ENCODE peak calls at places on chromosomes 1 and 21, in eight cellular contexts. One of them, this sample, is unnamed.

GRCh38 chr21:16842716-16843115 is 670.1 kb upstream of the CXADR start:
- DNase-seq in left ventricle myocardium inferior: no peak
- DNase-seq in cardiac fibroblast: peak; percentile 11
- DNase-seq in AG04450: no peak
- DNase-seq in choroid plexus epithelial cell: no peak
- DNase-seq in effector memory CD4-positive, alpha-beta T cell: no peak
- DNase-seq in uterus: no peak
- DNase-seq in K562: no peak
- DNase-seq in this sample: no peak

GRCh38 chr1:206035027-206035426 is 11.3 kb upstream of the CTSE start:
- DNase-seq in cardiac fibroblast: no peak
- DNase-seq in AG04450: no peak
- DNase-seq in choroid plexus epithelial cell: no peak
- DNase-seq in left ventricle myocardium inferior: no peak
- DNase-seq in K562: no peak
- DNase-seq in effector memory CD4-positive, alpha-beta T cell: no peak
- DNase-seq in uterus: no peak
- DNase-seq in this sample: no peak

GRCh38 chr1:179121159-179121938 is 39.5 kb downstream of the TOR3A start:
- DNase-seq in AG04450: no peak
- DNase-seq in cardiac fibroblast: peak; percentile 68
- DNase-seq in choroid plexus epithelial cell: peak; percentile 82
- DNase-seq in effector memory CD4-positive, alpha-beta T cell: peak; percentile 29
- DNase-seq in K562: no peak
- DNase-seq in uterus: no peak
- DNase-seq in left ventricle myocardium inferior: no peak
- DNase-seq in this sample: no peak

GRCh38 chr21:41170442-41170841 is 2.5 kb downstream of the BACE2 start:
- DNase-seq in AG04450: no peak
- DNase-seq in K562: peak; percentile 63
- DNase-seq in choroid plexus epithelial cell: peak; percentile 35
- DNase-seq in uterus: peak; percentile 24
- DNase-seq in effector memory CD4-positive, alpha-beta T cell: no peak
- DNase-seq in left ventricle myocardium inferior: peak; percentile 29
- DNase-seq in cardiac fibroblast: peak; percentile 54
- DNase-seq in this sample: peak; percentile 62

GRCh38 chr1:173190101-173190895 is 16.8 kb downstream of the TNFSF4 start:
- DNase-seq in effector memory CD4-positive, alpha-beta T cell: no peak
- DNase-seq in uterus: peak; percentile 45
- DNase-seq in AG04450: no peak
- DNase-seq in choroid plexus epithelial cell: peak; percentile 80
- DNase-seq in left ventricle myocardium inferior: peak; percentile 78
- DNase-seq in cardiac fibroblast: peak; percentile 88
- DNase-seq in K562: no peak
- DNase-seq in this sample: peak; percentile 91

GRCh38 chr1:200903793-200904192 is 9.1 kb downstream of the INAVA start:
- DNase-seq in left ventricle myocardium inferior: no peak
- DNase-seq in choroid plexus epithelial cell: no peak
- DNase-seq in cardiac fibroblast: no peak
- DNase-seq in uterus: no peak
- DNase-seq in K562: no peak
- DNase-seq in effector memory CD4-positive, alpha-beta T cell: no peak
- DNase-seq in AG04450: no peak
- DNase-seq in this sample: no peak

GRCh38 chr1:43729816-43730463 is 22.6 kb downstream of the ST3GAL3 start:
- DNase-seq in K562: no peak
- DNase-seq in cardiac fibroblast: peak; percentile 11
- DNase-seq in choroid plexus epithelial cell: no peak
- DNase-seq in effector memory CD4-positive, alpha-beta T cell: no peak
- DNase-seq in uterus: no peak
- DNase-seq in AG04450: no peak
- DNase-seq in left ventricle myocardium inferior: no peak
- DNase-seq in this sample: no peak

GRCh38 chr1:192803501-192803900 is 5.3 kb upstream of the RGS2 start:
- DNase-seq in AG04450: no peak
- DNase-seq in choroid plexus epithelial cell: peak; percentile 34
- DNase-seq in cardiac fibroblast: no peak
- DNase-seq in effector memory CD4-positive, alpha-beta T cell: no peak
- DNase-seq in left ventricle myocardium inferior: no peak
- DNase-seq in uterus: no peak
- DNase-seq in K562: no peak
- DNase-seq in this sample: no peak

GRCh38 chr1:8259498-8260290 is 58.2 kb upstream of the SLC45A1 start:
- DNase-seq in K562: no peak
- DNase-seq in cardiac fibroblast: peak; percentile 90
- DNase-seq in effector memory CD4-positive, alpha-beta T cell: no peak
- DNase-seq in AG04450: peak; percentile 49
- DNase-seq in choroid plexus epithelial cell: peak; percentile 91
- DNase-seq in uterus: peak; percentile 34
- DNase-seq in left ventricle myocardium inferior: no peak
- DNase-seq in this sample: no peak
- H3K4me3 ChIP-seq in K562: no peak overlapping the region
- H3K4me3 ChIP-seq in cardiac fibroblast: no peak overlapping the region
- H3K4me3 ChIP-seq in effector memory CD4-positive, alpha-beta T cell: no peak overlapping the region
- H3K4me3 ChIP-seq in AG04450: peak overlapping the region; percentile 23
- H3K4me3 ChIP-seq in choroid plexus epithelial cell: no peak overlapping the region
- H3K4me3 ChIP-seq in uterus: no peak overlapping the region
- H3K4me3 ChIP-seq in left ventricle myocardium inferior: no peak overlapping the region
- H3K4me3 ChIP-seq in this sample: no peak overlapping the region

DNA sequence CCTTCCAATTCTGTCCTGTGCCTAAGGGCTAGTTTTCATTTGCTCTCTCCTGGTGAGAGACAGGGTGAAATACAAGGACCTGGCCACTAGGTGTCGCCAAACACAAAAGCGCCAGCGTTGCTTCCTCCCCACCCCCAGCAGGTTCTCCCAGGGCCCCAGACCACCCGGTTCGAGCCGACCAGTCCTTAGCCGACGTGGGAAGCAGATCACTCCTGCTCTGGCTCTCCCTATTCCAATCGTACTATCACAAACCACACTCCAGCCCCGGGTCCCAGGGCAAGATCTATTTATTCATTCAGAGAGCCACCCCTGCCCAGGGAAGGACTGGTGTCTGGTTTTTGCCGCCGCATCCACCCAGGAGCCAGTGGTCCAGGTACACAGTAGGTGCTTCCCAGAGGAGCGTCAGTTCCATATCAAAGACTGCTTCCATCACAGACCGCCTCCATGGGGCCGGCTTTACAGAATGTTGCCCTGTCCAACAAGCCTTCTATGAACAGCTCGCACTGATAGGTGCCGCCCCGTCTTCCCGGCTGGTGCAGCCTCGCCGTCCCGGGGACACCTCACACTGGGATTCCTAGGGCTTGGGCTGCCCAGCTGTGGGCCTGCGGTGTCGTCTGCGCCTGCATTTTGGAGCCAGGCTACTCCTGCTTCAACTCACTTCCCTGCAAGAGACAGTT is 35.0 kb downstream of the CTNNBIP1 start:
- DNase-seq in AG04450: peak; percentile 44
- DNase-seq in effector memory CD4-positive, alpha-beta T cell: peak; percentile 64
- DNase-seq in cardiac fibroblast: peak; percentile 77
- DNase-seq in uterus: peak; percentile 72
- DNase-seq in K562: peak; percentile 98
- DNase-seq in choroid plexus epithelial cell: peak; percentile 78
- DNase-seq in left ventricle myocardium inferior: peak; percentile 67
- DNase-seq in this sample: peak; percentile 86
- H3K4me3 ChIP-seq in AG04450: peak overlapping the region; percentile 7
- H3K4me3 ChIP-seq in effector memory CD4-positive, alpha-beta T cell: no peak overlapping the region
- H3K4me3 ChIP-seq in cardiac fibroblast: no peak overlapping the region
- H3K4me3 ChIP-seq in uterus: no peak overlapping the region
- H3K4me3 ChIP-seq in K562: no peak overlapping the region
- H3K4me3 ChIP-seq in choroid plexus epithelial cell: peak overlapping the region; percentile 40
- H3K4me3 ChIP-seq in left ventricle myocardium inferior: peak overlapping the region; percentile 39
- H3K4me3 ChIP-seq in this sample: no peak overlapping the region

DNA sequence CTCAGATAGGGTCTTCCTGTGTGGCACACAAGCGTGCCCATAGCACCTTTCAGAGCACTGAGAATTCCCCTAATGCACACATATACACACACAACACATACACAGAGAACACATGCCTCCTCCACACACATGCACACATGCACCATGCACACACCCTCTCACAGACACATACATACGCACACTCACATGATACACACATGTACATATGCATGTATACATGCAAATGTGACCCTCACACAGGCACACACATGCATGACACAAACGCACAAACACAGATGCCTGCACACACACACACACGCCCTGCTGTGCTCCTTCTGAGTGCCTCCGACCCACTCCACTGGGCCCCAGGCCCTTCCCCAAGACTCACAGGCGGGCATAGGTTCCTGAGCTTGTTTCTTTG is 251.0 kb downstream of the PTPRU start:
- DNase-seq in left ventricle myocardium inferior: no peak
- DNase-seq in cardiac fibroblast: no peak
- DNase-seq in AG04450: no peak
- DNase-seq in effector memory CD4-positive, alpha-beta T cell: no peak
- DNase-seq in K562: no peak
- DNase-seq in uterus: no peak
- DNase-seq in choroid plexus epithelial cell: no peak
- DNase-seq in this sample: no peak
- H3K4me3 ChIP-seq in left ventricle myocardium inferior: no peak overlapping the region
- H3K4me3 ChIP-seq in cardiac fibroblast: no peak overlapping the region
- H3K4me3 ChIP-seq in AG04450: no peak overlapping the region
- H3K4me3 ChIP-seq in effector memory CD4-positive, alpha-beta T cell: no peak overlapping the region
- H3K4me3 ChIP-seq in K562: no peak overlapping the region
- H3K4me3 ChIP-seq in uterus: no peak overlapping the region
- H3K4me3 ChIP-seq in choroid plexus epithelial cell: no peak overlapping the region
- H3K4me3 ChIP-seq in this sample: no peak overlapping the region

DNA sequence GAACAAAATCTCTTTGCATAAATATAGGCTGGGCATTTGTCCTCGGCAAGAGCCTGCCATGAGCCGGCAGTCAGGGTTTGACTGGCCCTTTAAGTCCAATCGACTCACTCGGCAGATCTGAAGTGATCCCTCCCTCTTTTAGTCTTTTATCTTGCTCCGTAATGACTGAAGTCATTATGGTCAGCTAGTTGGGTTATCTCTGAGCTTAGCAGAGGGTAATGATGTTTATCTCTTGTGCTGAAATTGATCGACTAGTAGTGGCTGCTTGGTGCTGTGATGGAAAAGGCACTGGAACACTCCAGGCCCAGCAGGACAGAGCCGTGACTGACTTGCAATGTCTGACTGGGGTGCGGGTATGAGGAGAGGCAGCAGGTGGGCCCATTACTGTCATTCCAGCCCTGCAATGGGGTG is 468 bp upstream of the ABCA4 start:
- DNase-seq in left ventricle myocardium inferior: no peak
- DNase-seq in AG04450: no peak
- DNase-seq in effector memory CD4-positive, alpha-beta T cell: no peak
- DNase-seq in cardiac fibroblast: no peak
- DNase-seq in K562: no peak
- DNase-seq in uterus: no peak
- DNase-seq in choroid plexus epithelial cell: no peak
- DNase-seq in this sample: no peak
- H3K4me3 ChIP-seq in left ventricle myocardium inferior: no peak overlapping the region
- H3K4me3 ChIP-seq in AG04450: no peak overlapping the region
- H3K4me3 ChIP-seq in effector memory CD4-positive, alpha-beta T cell: no peak overlapping the region
- H3K4me3 ChIP-seq in cardiac fibroblast: no peak overlapping the region
- H3K4me3 ChIP-seq in K562: no peak overlapping the region
- H3K4me3 ChIP-seq in uterus: no peak overlapping the region
- H3K4me3 ChIP-seq in choroid plexus epithelial cell: no peak overlapping the region
- H3K4me3 ChIP-seq in this sample: no peak overlapping the region

DNA sequence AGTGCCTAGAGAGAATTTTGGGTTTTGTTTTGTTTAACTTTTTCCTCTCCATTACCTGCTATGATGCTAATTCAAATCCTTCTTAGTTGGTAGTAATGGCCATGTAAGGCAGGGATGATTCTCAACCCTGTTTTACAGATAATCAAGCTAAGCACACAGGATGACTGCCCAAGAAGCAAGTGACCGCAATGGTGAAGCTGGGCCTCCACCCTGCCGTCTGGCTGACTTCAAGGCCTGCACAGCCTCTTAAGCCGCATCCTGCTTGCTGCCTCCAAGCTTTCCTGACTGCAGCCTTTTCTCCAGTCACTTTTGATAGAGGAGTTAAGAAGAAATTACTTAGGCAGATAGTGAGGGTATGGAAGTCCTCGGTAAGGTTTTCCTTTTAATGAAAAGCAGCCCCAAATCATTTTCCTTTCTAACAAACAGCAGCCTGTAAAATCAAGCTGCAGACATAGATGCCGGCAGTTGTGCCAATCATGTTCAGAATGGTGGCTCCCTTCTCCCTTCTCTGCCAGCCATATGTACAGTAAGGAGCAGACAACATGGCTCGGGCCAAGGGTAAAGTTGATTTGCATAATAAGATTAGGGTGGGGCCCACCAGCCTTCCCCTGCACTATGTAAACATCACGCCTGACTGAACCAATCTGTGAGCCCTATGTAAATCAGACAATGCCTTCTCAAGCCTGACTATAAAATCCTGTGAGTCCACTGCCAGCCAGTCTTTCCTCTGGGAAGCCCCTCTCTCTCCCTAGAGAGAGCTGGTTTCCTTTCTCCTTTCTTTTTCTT is 8.8 kb upstream of the CTBS start:
- DNase-seq in effector memory CD4-positive, alpha-beta T cell: no peak
- DNase-seq in choroid plexus epithelial cell: peak; percentile 65
- DNase-seq in cardiac fibroblast: peak; percentile 44
- DNase-seq in uterus: no peak
- DNase-seq in K562: no peak
- DNase-seq in left ventricle myocardium inferior: no peak
- DNase-seq in AG04450: no peak
- DNase-seq in this sample: no peak
- H3K4me3 ChIP-seq in effector memory CD4-positive, alpha-beta T cell: no peak overlapping the region
- H3K4me3 ChIP-seq in choroid plexus epithelial cell: no peak overlapping the region
- H3K4me3 ChIP-seq in cardiac fibroblast: no peak overlapping the region
- H3K4me3 ChIP-seq in uterus: no peak overlapping the region
- H3K4me3 ChIP-seq in K562: no peak overlapping the region
- H3K4me3 ChIP-seq in left ventricle myocardium inferior: no peak overlapping the region
- H3K4me3 ChIP-seq in AG04450: no peak overlapping the region
- H3K4me3 ChIP-seq in this sample: no peak overlapping the region

This sample was measured in right cardiac atrium.